ENCODE peak calls at places on chromosome 14, in eight cellular contexts. E, S, P, V, Z, A, M and W are unnamed samples.

GRCh38 chr14:22463763-22464173 is 125.3 kb downstream of the DAD1 start:
- DNase-seq in E (no peak), S (no peak), P (no peak), V (peak; percentile 76), Z (no peak), A (no peak), M (no peak), W (no peak)

GRCh38 chr14:65438266-65438933 is 25.9 kb downstream of the FUT8 start:
- DNase-seq in E (no peak), S (no peak), P (no peak), V (no peak), Z (no peak), A (no peak), M (no peak), W (no peak)

GRCh38 chr14:35366521-35366976 is 38.0 kb downstream of the NFKBIA start:
- DNase-seq in E (no peak), S (no peak), P (no peak), V (no peak), Z (no peak), A (no peak), M (no peak), W (no peak)

GRCh38 chr14:21703357-21704339 is 30.0 kb upstream of the OR4E1 start:
- DNase-seq in E (no peak), S (no peak), P (no peak), V (no peak), Z (no peak), A (no peak), M (no peak), W (no peak)

GRCh38 chr14:100049220-100049619 is 16.0 kb upstream of the EVL start:
- DNase-seq in E (no peak), S (no peak), P (no peak), V (no peak), Z (no peak), A (no peak), M (no peak), W (no peak)

GRCh38 chr14:62076825-62077660 is 314.8 kb downstream of the SNAPC1 start:
- DNase-seq in E (no peak), S (no peak), P (no peak), V (no peak), Z (no peak), A (no peak), M (no peak), W (no peak)

GRCh38 chr14:31993521-31993941 is 83.6 kb upstream of the ARHGAP5 start:
- DNase-seq in E (no peak), S (no peak), P (no peak), V (no peak), Z (no peak), A (no peak), M (no peak), W (no peak)

GRCh38 chr14:65224799-65225198 is 122.5 kb upstream of the MAX start:
- DNase-seq in E (no peak), S (no peak), P (no peak), V (peak; percentile 76), Z (no peak), A (peak; percentile 69), M (no peak), W (no peak)

GRCh38 chr14:64465208-64465821 is at the start of gene AKAP5:
- DNase-seq in E (no peak), S (no peak), P (peak; percentile 83), V (peak; percentile 62), Z (peak; percentile 82), A (peak; percentile 85), M (peak; percentile 54), W (peak; percentile 68)

GRCh38 chr14:74528406-74528805 is 34.8 kb downstream of the ISCA2 start:
- DNase-seq in E (no peak), S (no peak), P (no peak), V (no peak), Z (no peak), A (no peak), M (no peak), W (no peak)

GRCh38 chr14:36315159-36315853 is 5.1 kb downstream of the MBIP start:
- DNase-seq in E (no peak), S (no peak), P (peak; percentile 21), V (no peak), Z (no peak), A (no peak), M (no peak), W (no peak)

GRCh38 chr14:35742448-35742847 is 66.6 kb downstream of the RALGAPA1 start:
- DNase-seq in E (no peak), S (no peak), P (no peak), V (no peak), Z (no peak), A (no peak), M (no peak), W (no peak)

GRCh38 chr14:74501135-74501614 is 7.6 kb downstream of the ISCA2 start:
- DNase-seq in E (peak; percentile 51), S (peak; percentile 57), P (no peak), V (peak; percentile 70), Z (peak; percentile 62), A (peak; percentile 82), M (no peak), W (peak; percentile 59)

GRCh38 chr14:91884664-91885063 is 17.3 kb upstream of the TC2N start:
- DNase-seq in E (no peak), S (no peak), P (no peak), V (no peak), Z (no peak), A (no peak), M (no peak), W (no peak)

GRCh38 chr14:86532219-86532618 is 1002.3 kb downstream of the FLRT2 start:
- DNase-seq in E (no peak), S (no peak), P (no peak), V (peak; percentile 56), Z (no peak), A (no peak), M (no peak), W (no peak)

GRCh38 chr14:52305014-52305413 is 9.1 kb upstream of the PTGER2 start:
- DNase-seq in E (no peak), S (no peak), P (no peak), V (no peak), Z (no peak), A (no peak), M (no peak), W (no peak)

GRCh38 chr14:52296378-52296777 is 17.7 kb upstream of the PTGER2 start:
- DNase-seq in E (no peak), S (no peak), P (no peak), V (no peak), Z (no peak), A (no peak), M (no peak), W (no peak)

GRCh38 chr14:52298795-52299194 is 15.3 kb upstream of the PTGER2 start:
- DNase-seq in E (no peak), S (no peak), P (no peak), V (no peak), Z (no peak), A (no peak), M (no peak), W (no peak)

GRCh38 chr14:52304248-52304904 is 9.7 kb upstream of the PTGER2 start:
- DNase-seq in E (no peak), S (no peak), P (no peak), V (no peak), Z (no peak), A (no peak), M (no peak), W (no peak)

DNA sequence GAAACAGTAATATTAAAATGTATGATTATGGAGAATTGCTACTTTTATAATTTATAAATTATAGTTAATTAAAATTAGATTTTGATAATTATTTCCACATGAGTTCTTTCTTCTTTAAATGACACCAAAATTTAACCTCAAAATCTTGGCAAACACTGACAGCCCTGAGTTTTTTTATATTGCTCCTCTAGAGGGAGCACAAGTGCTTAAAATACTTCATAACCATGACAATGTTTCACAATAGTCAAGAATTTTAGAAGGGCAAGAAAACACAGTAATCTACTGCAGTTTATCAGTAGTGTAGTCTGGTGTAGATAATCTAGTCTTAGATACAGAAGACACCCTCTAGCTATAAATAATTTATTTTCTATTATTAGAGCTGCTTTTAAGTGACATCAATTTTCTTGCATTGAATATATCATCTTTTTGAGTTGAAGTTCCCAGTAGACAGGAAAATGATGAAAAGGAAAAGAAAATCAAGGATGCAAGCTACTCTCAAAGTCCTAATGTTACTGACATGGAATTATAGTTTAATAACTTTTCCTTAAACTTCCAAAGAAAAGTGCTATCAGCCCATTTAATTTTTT is 14.3 kb upstream of the PTGER2 start:
- DNase-seq in E (no peak), S (no peak), P (peak; percentile 63), V (no peak), Z (no peak), A (no peak), M (peak; percentile 62), W (no peak)
- TF ChIP-seq CTCF in E (peak; percentile 68), S (no peak), P (peak; percentile 65), V (peak; percentile 68), Z (peak; percentile 65), A (peak; percentile 62), M (peak; percentile 64), W (peak; percentile 81)

GRCh38 chr14:68668531-68668930 is 124.3 kb downstream of the ZFP36L1 start:
- DNase-seq in E (no peak), S (no peak), P (no peak), V (no peak), Z (no peak), A (no peak), M (no peak), W (no peak)
- TF ChIP-seq CTCF in E (no peak), S (no peak), P (no peak), V (no peak), Z (no peak), A (no peak), M (no peak), W (no peak)

DNA sequence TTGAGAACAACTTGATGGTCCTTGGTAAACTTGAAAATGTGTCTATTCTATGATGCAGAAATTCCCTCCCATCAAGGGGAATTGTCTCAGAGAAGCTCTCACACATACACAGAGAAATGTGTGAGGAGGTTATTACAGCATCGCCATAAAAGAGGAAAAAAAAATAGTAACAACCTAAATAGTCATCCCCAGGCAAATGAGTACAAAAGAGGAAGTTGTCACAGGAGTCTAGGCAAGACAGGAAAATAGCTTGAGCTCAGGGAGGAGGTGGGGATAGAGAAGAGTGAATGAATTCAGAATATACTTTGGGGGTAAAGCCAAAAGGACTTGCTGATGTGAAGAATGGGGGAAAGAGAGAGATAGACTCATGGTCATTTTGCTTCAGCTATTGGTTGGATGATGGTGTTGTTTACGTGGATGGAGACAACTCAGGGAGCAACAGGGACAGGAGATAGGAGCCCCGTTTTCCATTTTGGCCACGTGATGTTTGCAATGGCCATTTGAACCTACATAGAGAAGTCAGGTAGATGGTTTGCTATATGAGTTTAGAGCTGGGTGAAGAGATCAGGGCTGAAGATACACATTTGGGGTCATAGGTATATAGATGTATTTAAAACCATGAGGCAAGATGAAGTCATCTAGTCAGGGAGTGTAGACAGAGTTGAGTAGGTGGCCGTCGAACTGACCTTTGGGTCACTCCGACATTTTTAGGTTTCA is 20.3 kb downstream of the LRRC74A start:
- DNase-seq in E (no peak), S (no peak), P (no peak), V (no peak), Z (no peak), A (no peak), M (no peak), W (no peak)
- TF ChIP-seq CTCF in E (no peak), S (no peak), P (no peak), V (no peak), Z (no peak), A (no peak), M (no peak), W (no peak)

DNA sequence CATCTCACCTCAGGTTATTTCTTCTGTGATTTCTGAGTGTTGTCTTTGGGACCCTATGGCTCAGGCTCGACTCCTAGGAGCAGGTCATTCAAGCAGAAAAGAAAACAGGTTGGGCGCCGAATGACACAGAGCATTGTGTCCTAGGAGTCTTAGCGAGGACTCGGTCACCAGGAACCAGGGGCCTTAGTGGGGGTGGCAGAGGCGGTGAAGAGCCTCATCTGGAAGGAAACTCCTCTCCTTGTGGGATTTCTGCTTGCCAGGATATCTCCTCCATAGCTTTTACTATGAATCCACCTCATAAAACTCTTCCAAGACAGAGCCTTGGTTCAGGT is 630 bp downstream of the PLEKHH1 start:
- DNase-seq in E (no peak), S (no peak), P (no peak), V (no peak), Z (no peak), A (no peak), M (no peak), W (peak; percentile 15)
- TF ChIP-seq CTCF in E (no peak), S (no peak), P (no peak), V (no peak), Z (no peak), A (no peak), M (no peak), W (no peak)